ENCODE peak calls at places on chromosomes 7 and 10, in seven cellular contexts. R is neuronal stem cell, Y is Panc1, L is lower lobe of right lung, M is GM23248, J is hepatocyte, Z is HCT116. D is an unnamed sample.

GRCh38 chr10:69974551-69975155 is 78.0 kb upstream of the MACROH2A2 start:
- DNase-seq in M (peak; percentile 75), R (no peak), Y (no peak), Z (no peak), J (peak; percentile 56), L (no peak), D (no peak)

GRCh38 chr7:1671876-1672451 is 1.9 kb downstream of the ELFN1 start:
- DNase-seq in Z (no peak), R (no peak), J (peak; percentile 2), L (peak; percentile 24), M (no peak), Y (no peak), D (peak; percentile 25)

GRCh38 chr10:13769926-13770325 is 183.2 kb downstream of the PRPF18 start:
- DNase-seq in L (no peak), Y (no peak), R (no peak), Z (no peak), M (peak; percentile 58), J (no peak), D (no peak)

GRCh38 chr10:32963102-32963501 is 5.1 kb upstream of the ITGB1 start:
- DNase-seq in J (no peak), M (peak; percentile 84), R (no peak), Y (no peak), L (no peak), Z (no peak), D (no peak)

GRCh38 chr7:110775046-110775445 is 315.9 kb upstream of the LRRN3 start:
- DNase-seq in Z (no peak), M (peak; percentile 29), R (no peak), J (no peak), Y (no peak), L (no peak), D (no peak)

GRCh38 chr10:44975487-44976331 is 2.9 kb downstream of the DEPP1 start:
- DNase-seq in Z (peak; percentile 23), M (peak; percentile 52), Y (no peak), J (peak; percentile 87), R (no peak), L (no peak), D (peak; percentile 59)

GRCh38 chr7:107253599-107253998 is 84.8 kb downstream of the HBP1 start:
- DNase-seq in M (no peak), J (no peak), R (no peak), Z (no peak), L (no peak), Y (no peak), D (no peak)

GRCh38 chr7:23473848-23474097 is 3.5 kb upstream of the IGF2BP3 start:
- DNase-seq in M (no peak), L (no peak), R (no peak), Y (no peak), J (peak; percentile 55), Z (no peak), D (no peak)

GRCh38 chr7:158760936-158761335 is 56.3 kb upstream of the NCAPG2 start:
- DNase-seq in M (no peak), Y (no peak), Z (no peak), L (no peak), J (no peak), R (no peak), D (no peak)

GRCh38 chr7:112080974-112081373 is 125.2 kb downstream of the DOCK4 start:
- DNase-seq in Z (no peak), L (no peak), R (no peak), M (no peak), J (no peak), Y (peak; percentile 41), D (no peak)

GRCh38 chr10:81414038-81414437 is 461.0 kb upstream of the NRG3 start:
- DNase-seq in Y (no peak), M (no peak), J (peak; percentile 52), L (no peak), R (no peak), Z (no peak), D (peak; percentile 62)
- H3K27ac ChIP-seq in Y (no peak overlapping the region), M (no peak overlapping the region), J (no peak overlapping the region), L (no peak overlapping the region), R (no peak overlapping the region), Z (no peak overlapping the region), D (no peak overlapping the region)

DNA sequence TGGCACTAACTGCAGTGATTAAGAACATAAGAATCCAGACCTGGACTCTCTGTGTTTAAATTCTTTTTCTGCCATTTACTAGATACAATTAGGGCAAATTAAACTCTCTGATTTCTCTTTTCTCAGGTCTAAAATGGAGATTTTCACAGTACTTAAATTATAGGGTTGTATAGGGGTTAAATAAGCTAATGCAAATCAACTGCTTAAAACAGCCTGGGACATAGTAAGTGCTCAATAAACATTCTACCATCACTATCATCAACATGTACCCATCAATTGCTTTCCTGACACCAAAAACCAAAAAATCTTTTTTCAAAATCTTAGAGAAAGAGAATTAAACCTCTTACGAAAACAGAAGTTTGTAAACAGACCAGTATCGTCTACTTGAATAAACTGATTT is 4.5 kb downstream of the ZNF800 start:
- DNase-seq in Z (no peak), R (no peak), Y (no peak), M (peak; percentile 8), J (no peak), L (no peak), D (no peak)
- H3K27ac ChIP-seq in Z (no peak overlapping the region), R (no peak overlapping the region), Y (no peak overlapping the region), M (no peak overlapping the region), J (no peak overlapping the region), L (no peak overlapping the region), D (no peak overlapping the region)

GRCh38 chr10:100477970-100478369 is 15.2 kb downstream of the WNT8B start:
- DNase-seq in R (no peak), J (no peak), Y (no peak), M (no peak), Z (no peak), L (no peak), D (no peak)
- H3K27ac ChIP-seq in R (no peak overlapping the region), J (no peak overlapping the region), Y (no peak overlapping the region), M (no peak overlapping the region), Z (no peak overlapping the region), L (no peak overlapping the region), D (no peak overlapping the region)

DNA sequence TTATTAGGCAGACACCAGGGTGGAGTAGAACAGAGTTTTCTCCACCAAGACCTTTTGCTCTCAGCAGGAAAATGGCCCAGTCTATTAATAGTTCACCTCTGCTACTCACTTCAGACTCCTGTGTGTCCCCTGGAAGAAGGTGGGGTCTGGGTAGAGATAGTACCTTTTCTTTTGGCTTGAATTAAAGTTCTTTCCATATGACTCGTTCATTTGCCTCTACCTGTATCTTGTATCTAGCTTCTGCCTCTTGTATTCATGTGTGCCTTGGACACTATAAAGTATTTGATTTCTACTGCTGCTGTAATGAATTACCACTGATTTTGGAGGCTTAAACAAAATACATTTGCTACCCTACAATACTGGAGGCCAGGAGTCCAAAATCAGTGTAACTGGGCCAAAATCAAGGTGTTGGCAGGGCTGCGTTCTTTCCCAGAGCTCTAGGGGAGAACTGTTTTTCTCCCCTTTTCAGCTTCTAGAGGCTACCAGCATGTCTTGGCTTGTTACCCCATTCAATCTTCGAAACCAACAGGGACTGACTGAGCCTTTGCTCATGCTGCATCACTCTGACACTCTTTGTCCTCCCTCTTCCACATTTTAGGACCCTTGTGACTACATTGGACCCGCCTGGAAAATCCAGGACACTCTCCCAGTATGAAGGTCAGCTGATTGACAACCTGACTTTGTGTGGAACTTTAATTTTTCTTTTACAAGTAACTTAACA is 155.6 kb upstream of the PRSS58 start:
- DNase-seq in R (no peak), L (no peak), Z (no peak), J (no peak), Y (no peak), M (no peak), D (no peak)
- H3K27ac ChIP-seq in R (no peak overlapping the region), L (no peak overlapping the region), Z (no peak overlapping the region), J (no peak overlapping the region), Y (no peak overlapping the region), M (no peak overlapping the region), D (no peak overlapping the region)

GRCh38 chr7:8178353-8178752 is 83.6 kb downstream of the ICA1 start:
- DNase-seq in L (no peak), R (no peak), M (no peak), Y (no peak), J (no peak), Z (no peak), D (no peak)
- H3K27ac ChIP-seq in L (no peak overlapping the region), R (no peak overlapping the region), M (no peak overlapping the region), Y (no peak overlapping the region), J (no peak overlapping the region), Z (no peak overlapping the region), D (no peak overlapping the region)

GRCh38 chr10:124618674-124619073 is 125.5 kb downstream of the FAM53B start:
- DNase-seq in L (no peak), Z (no peak), J (no peak), M (no peak), R (no peak), Y (no peak), D (no peak)
- H3K27ac ChIP-seq in L (peak overlapping the region; percentile 67), Z (no peak overlapping the region), J (no peak overlapping the region), M (no peak overlapping the region), R (no peak overlapping the region), Y (no peak overlapping the region), D (no peak overlapping the region)

D was measured in H9.